ENCODE peak calls at places on chromosomes 3 and 15, in eight cellular contexts. R, W, G, I, B, Z, H and C are unnamed samples.

GRCh38 chr3:152719264-152719663 is 115.7 kb upstream of the P2RY1 start:
- DNase-seq in B (peak), G (peak), I (no peak), Z (no peak), R (no peak), W (no peak), H (no peak), C (no peak)

GRCh38 chr3:60010778-60011177 is 961.0 kb upstream of the CFAP20DC start:
- DNase-seq in Z (no peak), W (peak), I (no peak), G (no peak), H (no peak), B (no peak), R (peak), C (no peak)

GRCh38 chr3:73432021-73432722 is 192.6 kb downstream of the PDZRN3 start:
- DNase-seq in Z (no peak), H (no peak), R (no peak), W (no peak), I (peak), G (peak), B (no peak), C (peak)

GRCh38 chr3:64306745-64307144 is 81.5 kb upstream of the PRICKLE2 start:
- DNase-seq in W (no peak), Z (no peak), B (no peak), R (no peak), G (no peak), I (no peak), H (no peak), C (no peak)

GRCh38 chr15:73856458-73857192 is 16.7 kb upstream of the TBC1D21 start:
- DNase-seq in Z (no peak), G (no peak), H (no peak), I (no peak), W (no peak), R (no peak), B (no peak), C (no peak)

GRCh38 chr3:12934431-12934830 is 93.1 kb upstream of the RPL32 start:
- DNase-seq in G (no peak), W (no peak), H (peak), Z (no peak), I (no peak), B (no peak), R (no peak), C (no peak)

GRCh38 chr3:11290743-11291680 is 18.8 kb downstream of the ATG7 start:
- DNase-seq in Z (no peak), G (peak), H (no peak), B (peak), I (no peak), W (no peak), R (no peak), C (no peak)

GRCh38 chr3:71185733-71186455 is 397.6 kb downstream of the FOXP1 start:
- DNase-seq in B (no peak), W (no peak), G (peak), R (no peak), H (no peak), I (no peak), Z (no peak), C (no peak)

GRCh38 chr3:35675621-35676020 is 36.3 kb downstream of the ARPP21 start:
- DNase-seq in B (no peak), I (no peak), W (no peak), H (no peak), G (no peak), R (no peak), Z (no peak), C (no peak)

GRCh38 chr3:113055201-113055600 is 64.4 kb downstream of the GTPBP8 start:
- DNase-seq in Z (no peak), I (no peak), H (no peak), R (no peak), G (no peak), W (no peak), B (no peak), C (no peak)

GRCh38 chr3:118968111-118968510 is 66.5 kb downstream of the IGSF11 start:
- DNase-seq in H (no peak), Z (no peak), I (no peak), R (no peak), W (no peak), G (no peak), B (no peak), C (no peak)

GRCh38 chr3:155069729-155070128 is 10.4 kb upstream of the MME start:
- DNase-seq in R (no peak), H (no peak), Z (no peak), G (peak), W (no peak), I (no peak), B (peak), C (no peak)

GRCh38 chr3:172221550-172221949 is 182.2 kb downstream of the FNDC3B start:
- DNase-seq in G (peak), Z (no peak), H (no peak), I (no peak), W (no peak), R (no peak), B (peak), C (no peak)

GRCh38 chr3:17333446-17333845 is 409.0 kb downstream of the TBC1D5 start:
- DNase-seq in B (no peak), W (no peak), G (no peak), I (no peak), H (no peak), R (no peak), Z (no peak), C (no peak)

GRCh38 chr3:52244061-52244628 is 1.4 kb upstream of the PPM1M start:
- DNase-seq in H (peak), I (peak), B (no peak), G (peak), R (no peak), W (no peak), Z (no peak), C (no peak)

GRCh38 chr3:131620977-131621376 is 118.2 kb upstream of the MRPL3 start:
- DNase-seq in I (no peak), R (no peak), G (no peak), H (no peak), Z (no peak), B (no peak), W (no peak), C (no peak)

GRCh38 chr3:72379500-72380187 is 468.6 kb downstream of the SHQ1 start:
- DNase-seq in G (peak), H (no peak), W (no peak), I (no peak), R (no peak), Z (no peak), B (no peak), C (no peak)

GRCh38 chr15:40283615-40284306 is 897 bp upstream of the ANKRD63 start:
- DNase-seq in H (no peak), B (no peak), W (no peak), I (no peak), R (no peak), G (no peak), Z (no peak), C (no peak)

GRCh38 chr3:50211930-50212329 is 6.9 kb downstream of the SLC38A3 start:
- DNase-seq in Z (no peak), H (no peak), I (no peak), G (no peak), W (no peak), R (no peak), B (peak), C (no peak)

GRCh38 chr3:12893247-12893646 is 51.9 kb upstream of the RPL32 start:
- DNase-seq in R (no peak), G (peak), W (no peak), I (no peak), B (no peak), Z (no peak), H (no peak), C (no peak)

GRCh38 chr3:64441861-64442260 is 216.6 kb upstream of the PRICKLE2 start:
- DNase-seq in G (no peak), I (no peak), R (no peak), W (no peak), B (no peak), H (no peak), Z (no peak), C (no peak)

GRCh38 chr3:4292301-4292700 is 10.9 kb upstream of the SETMAR start:
- DNase-seq in B (no peak), W (no peak), I (no peak), G (no peak), H (no peak), Z (no peak), R (no peak), C (no peak)

GRCh38 chr3:58177747-58178527 is 32.8 kb downstream of the DNASE1L3 start:
- DNase-seq in W (peak), R (peak), I (peak), B (no peak), H (peak), G (peak), Z (no peak), C (peak)

GRCh38 chr3:17588422-17588821 is 154.0 kb downstream of the TBC1D5 start:
- DNase-seq in B (no peak), I (no peak), Z (no peak), H (no peak), G (no peak), R (no peak), W (no peak), C (no peak)

GRCh38 chr3:193775421-193776077 is 182.5 kb downstream of the OPA1 start:
- DNase-seq in G (no peak), I (no peak), W (no peak), H (no peak), R (no peak), Z (no peak), B (no peak), C (no peak)